ENCODE peak calls at places on chromosomes 12 and 14, in four cellular contexts. D, X, Z and J are unnamed samples.

GRCh38 chr12:3122841-3123678 is 45.9 kb downstream of the TSPAN9 start:
- DNase-seq in Z (no peak), D (no peak), X (peak), J (no peak)

GRCh38 chr12:55019784-55020183 is at the start of gene NEUROD4:
- DNase-seq in Z (no peak), X (peak), D (peak), J (no peak)

GRCh38 chr14:56122306-56122705 is 4.1 kb downstream of the PELI2 start:
- DNase-seq in D (no peak), X (no peak), Z (no peak), J (no peak)

GRCh38 chr12:95319694-95320331 is 102.2 kb downstream of the VEZT start:
- DNase-seq in Z (no peak), D (no peak), X (peak), J (no peak)

GRCh38 chr14:99534863-99535262 is 53.7 kb downstream of the CCNK start:
- DNase-seq in D (no peak), Z (no peak), X (peak), J (no peak)

GRCh38 chr12:104142543-104142942 is 4.5 kb upstream of the NFYB start:
- DNase-seq in Z (no peak), D (no peak), X (no peak), J (no peak)

GRCh38 chr12:49187184-49187583 is 1.7 kb downstream of the TUBA1A start:
- DNase-seq in D (no peak), Z (peak), X (peak), J (no peak)

GRCh38 chr12:41521872-41522379 is 333.8 kb downstream of the PDZRN4 start:
- DNase-seq in D (no peak), X (peak), Z (no peak), J (peak)

GRCh38 chr12:79560165-79560889 is 130.4 kb downstream of the PAWR start:
- DNase-seq in Z (no peak), X (no peak), D (no peak), J (no peak)

GRCh38 chr12:94092516-94093241 is 55.7 kb upstream of the PLXNC1 start:
- DNase-seq in D (no peak), Z (no peak), X (peak), J (no peak)

GRCh38 chr12:52798671-52799497 is 3.0 kb upstream of the KRT3 start:
- DNase-seq in Z (no peak), X (peak), D (no peak), J (no peak)

GRCh38 chr14:93286212-93286890 is 46.5 kb downstream of the BTBD7 start:
- DNase-seq in D (no peak), X (peak), Z (no peak), J (no peak)

GRCh38 chr14:101082436-101083384 is 179.2 kb upstream of the RTL1 start:
- DNase-seq in D (no peak), X (no peak), Z (peak), J (no peak)

GRCh38 chr14:75123991-75124390 is 2.9 kb downstream of the NEK9 start:
- DNase-seq in X (peak), D (no peak), Z (no peak), J (no peak)

GRCh38 chr14:51004352-51004800 is 60.1 kb upstream of the PYGL start:
- DNase-seq in D (no peak), Z (no peak), X (no peak), J (no peak)

GRCh38 chr14:63276492-63277342 is 42.0 kb downstream of the GPHB5 start:
- DNase-seq in D (no peak), X (peak), Z (no peak), J (peak)

GRCh38 chr12:67790660-67791059 is 142.1 kb downstream of the DYRK2 start:
- DNase-seq in D (no peak), X (no peak), Z (no peak), J (no peak)

GRCh38 chr12:97716356-97716755 is 253.8 kb downstream of the RMST start:
- DNase-seq in X (no peak), Z (no peak), D (peak), J (no peak)

GRCh38 chr12:45464699-45465098 is 248.8 kb downstream of the ANO6 start:
- DNase-seq in D (no peak), Z (no peak), X (no peak), J (no peak)

GRCh38 chr12:108215458-108215857 is 86.4 kb downstream of the WSCD2 start:
- DNase-seq in Z (no peak), D (no peak), X (no peak), J (no peak)

GRCh38 chr14:93132472-93133065 is 16.8 kb upstream of the ITPK1 start:
- DNase-seq in Z (no peak), X (peak), D (no peak), J (peak)

GRCh38 chr12:65614259-65614658 is 210.0 kb upstream of the HMGA2 start:
- DNase-seq in D (no peak), Z (no peak), X (no peak), J (no peak)

GRCh38 chr12:2537868-2538541 is 256.8 kb upstream of the FKBP4 start:
- DNase-seq in Z (no peak), X (no peak), D (no peak), J (no peak)

GRCh38 chr12:131112016-131112415 is 158.3 kb downstream of the ADGRD1 start:
- DNase-seq in D (no peak), Z (no peak), X (no peak), J (no peak)

GRCh38 chr14:23028800-23029199 is 5.9 kb downstream of the PSMB5 start:
- DNase-seq in X (peak), D (no peak), Z (no peak), J (no peak)

GRCh38 chr12:104669851-104670337 is 213.1 kb downstream of the CHST11 start:
- DNase-seq in X (peak), Z (no peak), D (no peak), J (peak)

DNA sequence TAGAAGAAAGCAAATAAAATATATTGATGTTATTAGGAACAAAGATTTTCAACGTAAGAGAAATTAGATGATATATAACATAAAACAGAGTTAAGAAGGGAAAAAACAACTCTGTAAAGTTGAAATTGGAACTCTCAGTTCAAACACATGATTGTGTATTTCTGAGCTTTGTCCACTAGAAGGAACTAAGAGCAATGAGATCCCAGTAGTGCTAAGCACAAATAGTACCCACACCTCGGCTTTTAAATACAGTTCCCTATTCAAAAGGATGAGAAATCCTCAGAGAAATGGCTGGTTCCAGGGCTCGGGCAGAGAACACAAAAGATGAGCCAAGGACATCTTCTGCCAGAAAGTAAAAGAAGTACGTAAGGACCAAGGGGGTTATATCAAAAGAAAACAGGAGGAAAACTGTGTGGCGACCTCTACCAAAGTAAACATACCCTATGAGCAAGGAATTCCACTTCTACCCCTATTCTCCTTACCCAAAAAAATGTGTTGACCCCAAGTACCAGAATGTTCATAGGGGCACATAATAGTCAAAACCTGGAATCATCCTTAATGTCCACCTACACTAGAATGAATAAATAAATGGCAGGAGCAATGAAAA is 96.6 kb downstream of the SPTSSA start:
- DNase-seq in X (no peak), Z (no peak), D (no peak), J (no peak)
- TF ChIP-seq CTCF in X (no peak), Z (peak), D (no peak), J (no peak)

DNA sequence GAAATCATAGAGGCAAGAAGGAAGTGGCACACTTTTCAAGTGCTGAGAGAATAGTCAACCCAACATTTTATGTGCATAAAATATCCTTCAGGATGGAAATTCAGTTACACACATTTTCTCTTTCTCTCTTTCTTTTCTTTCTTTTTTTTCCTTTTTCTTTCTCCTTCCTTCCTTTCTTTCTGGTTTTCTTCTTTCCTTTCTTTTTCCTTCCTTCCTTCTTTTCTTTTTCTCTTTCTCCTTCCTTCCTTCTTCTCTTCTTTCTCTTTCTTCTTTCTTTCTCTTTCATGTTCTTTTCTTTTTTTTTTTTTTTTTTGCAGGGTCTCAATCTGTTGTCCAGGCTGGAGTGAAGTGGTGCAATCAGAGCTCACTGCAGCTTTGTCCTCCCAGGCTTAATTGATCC is 38.7 kb upstream of the OR5AU1 start:
- DNase-seq in X (no peak), D (no peak), Z (no peak), J (no peak)
- TF ChIP-seq CTCF in X (no peak), D (no peak), Z (no peak), J (no peak)

DNA sequence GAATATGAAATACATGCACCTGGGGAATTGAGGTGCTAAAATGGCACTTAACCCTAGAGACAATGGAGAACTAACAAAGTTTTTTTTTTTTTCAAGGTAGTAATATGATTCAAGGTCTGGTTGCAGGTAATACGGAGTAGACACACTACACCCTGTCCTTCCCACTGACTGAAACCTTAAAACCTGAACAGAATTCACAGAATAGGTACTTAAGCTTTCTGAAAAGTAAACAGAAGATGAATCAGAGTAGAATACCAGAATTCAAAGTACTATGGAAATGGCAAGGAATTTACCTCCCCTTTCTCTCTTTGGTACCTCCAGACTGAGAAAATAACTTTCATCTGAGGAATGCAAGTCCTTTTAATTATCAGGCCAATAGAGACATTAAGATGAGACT is 87.2 kb downstream of the PAPLN start:
- DNase-seq in D (no peak), X (no peak), Z (no peak), J (no peak)
- TF ChIP-seq CTCF in D (no peak), X (no peak), Z (no peak), J (no peak)

DNA sequence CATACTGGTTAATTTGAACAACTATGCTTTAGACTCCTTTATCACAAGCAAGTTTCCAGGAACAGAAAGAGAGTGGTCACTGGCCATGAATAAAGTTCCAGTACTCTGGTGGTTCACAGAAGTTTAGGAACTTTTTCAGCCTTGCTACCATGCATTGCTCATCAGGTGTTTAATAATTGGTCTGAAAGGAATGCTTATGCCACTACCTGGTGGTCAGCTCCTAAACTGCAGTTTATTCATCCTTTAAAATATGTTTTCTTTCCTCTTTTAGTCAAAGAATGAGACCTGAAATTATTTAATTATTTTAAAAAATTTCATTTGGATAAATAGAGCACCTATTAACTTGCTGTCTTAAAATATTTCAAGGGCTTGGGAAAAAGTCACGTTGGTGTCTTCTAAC is 260.1 kb upstream of the OR4E1 start:
- DNase-seq in Z (no peak), X (no peak), D (no peak), J (no peak)
- TF ChIP-seq CTCF in Z (no peak), X (peak), D (no peak), J (no peak)

GRCh38 chr14:31188744-31189143 is 18.8 kb downstream of the HECTD1 start:
- DNase-seq in X (no peak), D (no peak), Z (no peak), J (no peak)
- TF ChIP-seq CTCF in X (no peak), D (no peak), Z (no peak), J (no peak)

GRCh38 chr12:74021937-74022336 is 515.7 kb upstream of the ATXN7L3B start:
- DNase-seq in X (peak), D (peak), Z (no peak), J (peak)
- TF ChIP-seq CTCF in X (peak), D (peak), Z (peak), J (peak)